ENCODE peak calls at places on chromosome 12, in eight cellular contexts. R is BJ, N is fibroblast of the aortic adventitia, T is H1, Q is tibial nerve, W is fibroblast of pulmonary artery, U is Panc1, P is mammary epithelial cell. S is an unnamed sample.

GRCh38 chr12:113519464-113520191 is 48.0 kb upstream of the LHX5 start:
- DNase-seq in T (no peak), Q (no peak), W (no peak), P (no peak), N (no peak), U (no peak), R (no peak), S (no peak)

GRCh38 chr12:93336344-93336743 is 41.4 kb upstream of the NUDT4 start:
- DNase-seq in U (no peak), N (peak), R (no peak), Q (no peak), P (peak), W (peak), T (no peak), S (no peak)

GRCh38 chr12:131608740-131609665 is 101.9 kb upstream of the SFSWAP start:
- DNase-seq in P (peak), T (peak), R (no peak), U (no peak), Q (peak), N (peak), W (peak), S (peak)

GRCh38 chr12:53287741-53288216 is 7.6 kb upstream of the PFDN5 start:
- DNase-seq in Q (peak), T (peak), W (peak), R (no peak), N (peak), U (peak), P (peak), S (no peak)

GRCh38 chr12:67042697-67043131 is 226.4 kb upstream of the CAND1 start:
- DNase-seq in Q (no peak), P (peak), U (no peak), N (no peak), R (no peak), T (no peak), W (peak), S (no peak)

GRCh38 chr12:104243551-104243950 is 28.0 kb downstream of the TXNRD1 start:
- DNase-seq in P (no peak), N (no peak), Q (no peak), U (no peak), W (no peak), T (no peak), R (peak), S (peak)

GRCh38 chr12:67693895-67694294 is 45.4 kb downstream of the DYRK2 start:
- DNase-seq in T (no peak), U (no peak), W (no peak), N (no peak), P (no peak), Q (no peak), R (no peak), S (no peak)

GRCh38 chr12:94643585-94643984 is 6.8 kb downstream of the TMCC3 start:
- DNase-seq in T (no peak), W (no peak), U (no peak), Q (no peak), N (no peak), R (no peak), P (no peak), S (no peak)

GRCh38 chr12:69511016-69511415 is 40.8 kb downstream of the FRS2 start:
- DNase-seq in U (no peak), W (no peak), R (no peak), N (no peak), T (no peak), P (no peak), Q (no peak), S (no peak)

GRCh38 chr12:65879878-65880277 is 55.6 kb downstream of the HMGA2 start:
- DNase-seq in U (no peak), Q (no peak), T (no peak), W (peak), P (peak), N (peak), R (peak), S (peak)

DNA sequence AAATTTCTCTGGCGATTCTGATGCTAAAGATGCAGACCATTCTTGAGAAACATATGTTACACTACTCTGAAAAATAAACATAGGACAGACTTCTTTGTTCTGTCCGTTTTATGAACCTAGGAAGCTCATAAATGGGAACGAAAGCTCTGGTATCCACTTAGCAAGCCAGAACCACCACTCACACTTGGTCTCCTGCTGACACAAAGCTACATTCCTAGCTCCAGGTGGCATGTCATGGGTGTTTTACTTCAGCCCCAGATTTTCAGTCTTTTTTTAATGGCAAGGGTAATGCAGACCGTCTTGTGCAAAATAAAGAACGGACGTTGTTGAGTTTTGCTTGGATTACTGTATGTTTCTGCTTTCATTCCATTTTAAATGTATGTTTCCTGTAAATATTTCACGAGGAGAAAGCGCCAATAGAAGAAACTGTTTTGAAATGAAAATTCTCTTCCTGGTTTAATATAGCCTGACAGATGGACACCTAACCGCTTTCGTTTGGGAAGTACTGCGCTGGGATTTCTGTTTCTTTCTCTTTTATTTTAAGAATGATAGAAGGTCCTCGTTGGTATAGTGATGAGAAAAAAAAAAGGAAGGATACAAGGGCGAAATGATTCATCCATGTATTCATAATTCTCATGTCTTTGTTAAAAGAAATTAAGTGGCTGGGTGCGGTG is 820 bp upstream of the COQ5 start:
- DNase-seq in T (no peak), W (peak), R (no peak), U (no peak), Q (no peak), P (peak), N (peak), S (no peak)
- TF ChIP-seq CTCF in T (peak), W (peak), R (peak), U (no peak), Q (no peak), P (peak), N (peak), S (peak)

GRCh38 chr12:120588371-120588770 is 7.2 kb upstream of the POP5 start:
- DNase-seq in Q (no peak), P (no peak), R (no peak), T (no peak), U (no peak), W (no peak), N (no peak), S (no peak)
- H3K4me3 ChIP-seq in Q (no peak), P (no peak), R (no peak), T (no peak), U (no peak), W (no peak), N (no peak), S (no peak)

GRCh38 chr12:6614513-6615177 is 7.5 kb upstream of the CHD4 start:
- DNase-seq in R (no peak), T (no peak), P (no peak), N (no peak), U (no peak), Q (no peak), W (peak), S (no peak)

GRCh38 chr12:6615802-6616201 is 8.6 kb upstream of the CHD4 start:
- DNase-seq in P (no peak), R (no peak), U (no peak), T (no peak), N (no peak), W (no peak), Q (no peak), S (no peak)

GRCh38 chr12:6618483-6618882 is 11.3 kb upstream of the CHD4 start:
- DNase-seq in W (no peak), T (no peak), P (no peak), R (no peak), U (no peak), N (no peak), Q (no peak), S (no peak)

GRCh38 chr12:6620885-6621274 is 13.7 kb upstream of the CHD4 start:
- DNase-seq in T (no peak), U (no peak), W (no peak), R (no peak), Q (no peak), P (no peak), N (no peak), S (no peak)

GRCh38 chr12:6620137-6620884 is 13.1 kb upstream of the CHD4 start:
- DNase-seq in P (no peak), W (peak), U (no peak), R (no peak), Q (no peak), T (peak), N (peak), S (no peak)
- TF ChIP-seq CTCF in P (peak), W (peak), U (no peak), R (peak), Q (peak), T (peak), N (peak), S (peak)

DNA sequence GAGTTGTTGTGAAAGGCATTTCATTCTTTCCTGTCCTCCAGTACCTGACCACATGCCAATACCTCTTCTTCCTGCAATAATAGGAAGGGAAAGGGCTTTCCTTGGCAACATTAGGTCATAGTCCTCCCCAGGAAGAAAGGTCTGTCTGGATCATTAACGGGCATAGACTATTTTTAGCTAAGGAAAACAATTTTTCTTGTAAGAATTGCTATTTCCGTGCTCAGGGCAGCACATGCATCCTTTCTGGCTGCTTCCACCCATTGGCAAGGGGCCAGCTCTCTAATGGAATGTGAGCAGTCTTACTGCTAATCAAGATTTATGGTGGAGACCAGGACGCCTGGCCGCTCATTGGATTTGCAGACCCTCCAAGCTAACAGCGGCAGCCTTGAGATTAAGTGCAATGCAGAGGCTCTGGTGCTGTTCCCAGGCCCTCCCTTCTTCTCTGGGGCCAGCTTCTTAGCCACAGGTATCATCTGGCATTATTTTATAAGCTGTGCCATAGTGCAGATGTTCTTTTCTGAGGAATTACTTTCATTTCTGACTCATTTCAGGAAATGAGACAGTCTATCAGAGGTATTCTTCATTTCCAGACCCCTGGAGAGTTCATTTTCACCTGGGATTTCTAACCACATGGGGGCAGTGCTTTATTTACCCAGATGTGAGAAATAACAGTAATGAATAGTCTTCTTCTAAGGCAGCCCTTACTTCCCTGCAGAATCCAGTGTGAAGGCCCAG is 52.9 kb downstream of the ANO6 start:
- DNase-seq in Q (peak), P (peak), N (peak), W (peak), U (no peak), T (no peak), R (peak), S (peak)
- H3K4me3 ChIP-seq in Q (no peak), P (peak), N (peak), W (peak), U (no peak), T (no peak), R (no peak), S (no peak)

GRCh38 chr12:100058482-100059029 is 73.8 kb upstream of the ANKS1B start:
- DNase-seq in Q (no peak), U (no peak), T (no peak), R (peak), P (peak), W (peak), N (peak), S (peak)
- TF ChIP-seq CTCF in Q (no peak), U (peak), T (no peak), R (peak), P (peak), W (peak), N (peak), S (peak)

GRCh38 chr12:386651-387050 is 2.5 kb downstream of the KDM5A start:
- DNase-seq in Q (no peak), U (no peak), P (peak), T (no peak), W (peak), R (no peak), N (peak), S (no peak)
- H3K4me3 ChIP-seq in Q (no peak), U (peak), P (peak), T (peak), W (peak), R (peak), N (peak), S (peak)

DNA sequence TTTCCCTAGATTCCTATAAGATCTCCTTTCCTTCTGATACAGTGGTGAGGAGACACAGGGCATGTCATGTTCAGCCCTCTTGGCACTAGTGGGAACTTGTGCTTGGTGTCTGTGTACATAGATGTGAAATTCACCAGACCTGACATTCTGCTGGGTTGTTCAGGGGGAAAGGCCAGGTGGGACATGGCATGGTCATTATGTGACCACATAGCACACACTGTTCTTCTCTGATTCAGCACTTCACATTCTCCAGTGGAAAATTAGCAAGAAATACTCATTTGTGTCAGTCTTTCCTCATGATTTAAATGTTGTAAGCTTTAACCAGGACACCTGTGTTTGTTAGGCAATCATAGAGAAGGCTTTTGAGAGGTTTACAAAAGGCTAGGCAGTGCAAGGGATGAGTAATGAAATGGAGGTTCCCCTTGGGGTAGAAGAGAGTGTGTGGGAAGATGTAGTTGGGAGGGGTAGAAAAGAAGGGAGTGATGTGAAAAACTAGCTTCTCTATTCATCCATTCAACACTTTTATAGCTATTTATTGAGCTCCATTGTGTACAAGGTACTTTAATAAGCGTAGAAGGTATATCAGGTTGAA is 202.4 kb upstream of the IGF1 start:
- DNase-seq in T (no peak), W (no peak), P (no peak), U (no peak), Q (peak), R (no peak), N (no peak), S (no peak)
- TF ChIP-seq CTCF in T (no peak), W (no peak), P (no peak), U (no peak), Q (no peak), R (no peak), N (no peak), S (no peak)

GRCh38 chr12:55737581-55738112 is 5.3 kb upstream of the GDF11 start:
- DNase-seq in P (no peak), R (no peak), Q (no peak), T (no peak), W (no peak), U (no peak), N (no peak), S (no peak)
- H3K4me3 ChIP-seq in P (no peak), R (no peak), Q (peak), T (peak), W (peak), U (peak), N (peak), S (no peak)

GRCh38 chr12:107557589-107558100 is 128.0 kb upstream of the PWP1 start:
- DNase-seq in T (no peak), P (no peak), R (no peak), Q (no peak), N (no peak), W (no peak), U (no peak), S (no peak)

GRCh38 chr12:107560906-107561285 is 124.7 kb upstream of the PWP1 start:
- DNase-seq in W (no peak), T (no peak), N (no peak), P (peak), U (no peak), R (no peak), Q (no peak), S (no peak)

GRCh38 chr12:107558816-107559382 is 126.7 kb upstream of the PWP1 start:
- DNase-seq in W (no peak), P (no peak), U (no peak), N (no peak), R (no peak), Q (no peak), T (no peak), S (no peak)

GRCh38 chr12:107558141-107558815 is 127.3 kb upstream of the PWP1 start:
- DNase-seq in Q (no peak), R (no peak), P (no peak), T (no peak), U (no peak), W (no peak), N (no peak), S (no peak)

DNA sequence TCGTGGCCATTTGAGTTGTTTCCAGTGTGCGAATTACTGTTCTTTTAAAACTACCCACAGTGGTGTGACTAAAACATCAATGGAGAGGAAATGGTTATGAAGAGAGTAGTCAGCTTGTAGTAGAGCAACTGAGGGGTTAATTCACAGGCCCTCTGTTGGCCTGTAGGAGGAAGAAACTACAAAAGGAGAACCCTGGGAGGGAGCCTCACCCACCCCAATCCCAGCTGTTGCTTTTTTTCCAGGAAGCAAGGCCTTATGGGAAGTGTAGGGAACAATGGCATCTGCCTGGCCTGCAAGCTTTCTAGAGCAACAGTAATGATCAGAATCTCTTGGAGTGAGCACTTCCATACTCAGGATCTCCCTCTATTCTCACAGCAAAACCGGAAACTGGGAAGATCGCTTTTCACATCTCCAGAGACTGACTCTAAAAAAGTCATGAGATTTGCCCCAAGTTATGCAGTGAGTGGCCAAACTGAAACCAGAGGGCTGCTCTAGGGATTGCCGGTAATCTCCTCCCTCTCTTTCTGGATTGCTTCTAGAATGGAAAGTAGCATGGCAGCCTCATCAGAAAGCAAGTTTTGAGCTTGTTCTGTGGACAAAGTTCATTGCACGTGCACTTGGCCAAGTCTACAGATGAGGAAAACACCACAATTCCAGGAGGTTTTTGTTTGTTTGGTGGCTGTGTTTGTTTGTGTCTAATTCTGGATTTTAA is 125.2 kb upstream of the PWP1 start:
- DNase-seq in W (no peak), R (no peak), T (no peak), U (no peak), P (peak), Q (no peak), N (no peak), S (no peak)
- TF ChIP-seq CTCF in W (no peak), R (no peak), T (peak), U (no peak), P (no peak), Q (no peak), N (no peak), S (no peak)

S was measured in AG09309.